ENCODE peak calls at places on chromosome 15, in six cellular contexts. R, B, L, E, Q and S are unnamed samples.

GRCh38 chr15:34019369-34019990 is 19.5 kb downstream of the AVEN start:
- ATAC-seq in R (no peak), B (no peak), L (no peak), E (no peak), Q (no peak), S (no peak)

GRCh38 chr15:73081321-73081958 is 29.2 kb downstream of the NEO1 start:
- ATAC-seq in R (peak), B (peak), L (peak), E (peak), Q (no peak), S (peak)

GRCh38 chr15:44308415-44308814 is 19.9 kb downstream of the GOLM2 start:
- ATAC-seq in R (no peak), B (no peak), L (no peak), E (no peak), Q (no peak), S (no peak)

GRCh38 chr15:35003928-35004327 is 15.8 kb upstream of the ZNF770 start:
- ATAC-seq in R (no peak), B (no peak), L (no peak), E (no peak), Q (no peak), S (no peak)

GRCh38 chr15:90103669-90104329 is 1.5 kb upstream of the IDH2 start:
- ATAC-seq in R (no peak), B (no peak), L (no peak), E (no peak), Q (no peak), S (no peak)

GRCh38 chr15:53256043-53256442 is 465.9 kb upstream of the ONECUT1 start:
- ATAC-seq in R (no peak), B (no peak), L (no peak), E (no peak), Q (no peak), S (no peak)

GRCh38 chr15:51322622-51323296 is 15.6 kb downstream of the CYP19A1 start:
- ATAC-seq in R (no peak), B (no peak), L (no peak), E (no peak), Q (no peak), S (no peak)

GRCh38 chr15:89646416-89647141 is 8.7 kb downstream of the KIF7 start:
- ATAC-seq in R (no peak), B (no peak), L (peak), E (no peak), Q (no peak), S (peak)

GRCh38 chr15:52052076-52052935 is 33.3 kb downstream of the MAPK6 start:
- ATAC-seq in R (no peak), B (no peak), L (no peak), E (no peak), Q (no peak), S (no peak)

GRCh38 chr15:23642413-23643044 is 5.1 kb downstream of the MAGEL2 start:
- ATAC-seq in R (no peak), B (no peak), L (peak), E (peak), Q (peak), S (peak)

GRCh38 chr15:78290222-78290621 is 9.2 kb downstream of the SKIC8 start:
- ATAC-seq in R (no peak), B (no peak), L (no peak), E (no peak), Q (no peak), S (no peak)

GRCh38 chr15:96764946-96765345 is 434.4 kb downstream of the NR2F2 start:
- ATAC-seq in R (no peak), B (no peak), L (no peak), E (no peak), Q (no peak), S (no peak)

GRCh38 chr15:96410175-96411055 is 79.9 kb downstream of the NR2F2 start:
- ATAC-seq in R (no peak), B (no peak), L (no peak), E (no peak), Q (no peak), S (no peak)

GRCh38 chr15:67931861-67932260 is 92.0 kb upstream of the RNU6-1 start:
- ATAC-seq in R (no peak), B (no peak), L (no peak), E (no peak), Q (no peak), S (no peak)

GRCh38 chr15:28984421-28985375 is 98.9 kb downstream of the APBA2 start:
- ATAC-seq in R (peak), B (peak), L (peak), E (peak), Q (peak), S (peak)

GRCh38 chr15:76648732-76649444 is 256.3 kb downstream of the SCAPER start:
- ATAC-seq in R (no peak), B (no peak), L (no peak), E (no peak), Q (no peak), S (no peak)

GRCh38 chr15:40878785-40879184 is 4.8 kb upstream of the RHOV start:
- ATAC-seq in R (no peak), B (no peak), L (no peak), E (peak), Q (peak), S (no peak)

GRCh38 chr15:46344906-46345305 is 710.1 kb downstream of the SQOR start:
- ATAC-seq in R (no peak), B (no peak), L (no peak), E (no peak), Q (no peak), S (no peak)